ENCODE peak calls at places on chromosomes 5 and 9, in ten cellular contexts. W, O, R, F, A, U, S, L, E and Q are unnamed samples.

GRCh38 chr5:39980056-39980455 is 555.3 kb upstream of the DAB2 start:
- DNase-seq in F (no peak), U (no peak), W (no peak), A (no peak), E (no peak), S (no peak), L (no peak), O (peak), R (no peak), Q (no peak)

GRCh38 chr5:106481375-106481774 is 1189.4 kb downstream of the EFNA5 start:
- DNase-seq in R (no peak), A (no peak), S (no peak), L (no peak), F (no peak), E (no peak), O (no peak), U (no peak), W (no peak), Q (peak)

GRCh38 chr5:174589011-174589410 is 135.4 kb upstream of the MSX2 start:
- DNase-seq in O (peak), F (no peak), L (no peak), A (no peak), S (no peak), U (no peak), E (no peak), R (no peak), W (no peak), Q (no peak)

GRCh38 chr5:88938488-88938887 is 55.5 kb upstream of the MEF2C start:
- DNase-seq in L (no peak), O (no peak), W (no peak), A (no peak), S (no peak), F (no peak), U (no peak), R (no peak), E (no peak), Q (no peak)

GRCh38 chr5:145975361-145976066 is 39.1 kb downstream of the SH3RF2 start:
- DNase-seq in A (no peak), F (no peak), U (peak), L (no peak), S (no peak), W (no peak), E (no peak), O (peak), R (no peak), Q (peak)

GRCh38 chr9:25542319-25542718 is 135.9 kb downstream of the TUSC1 start:
- DNase-seq in F (no peak), S (no peak), A (no peak), U (no peak), O (no peak), R (no peak), E (no peak), L (no peak), W (no peak), Q (no peak)

GRCh38 chr5:132269635-132270344 is 12.3 kb downstream of the PDLIM4 start:
- DNase-seq in U (no peak), E (peak), W (peak), S (no peak), R (no peak), O (peak), A (no peak), L (no peak), F (no peak), Q (no peak)

GRCh38 chr9:134461436-134461982 is 135.3 kb downstream of the RXRA start:
- DNase-seq in U (no peak), R (no peak), E (no peak), O (peak), L (no peak), A (no peak), S (no peak), W (no peak), F (no peak), Q (no peak)

GRCh38 chr5:71533614-71534013 is 53.5 kb upstream of the MCCC2 start:
- DNase-seq in R (no peak), O (peak), U (no peak), W (no peak), S (no peak), E (no peak), L (no peak), A (no peak), F (no peak), Q (peak)

GRCh38 chr5:174045470-174046025 is at the start of gene NSG2:
- DNase-seq in L (peak), W (peak), S (peak), A (peak), F (peak), R (peak), O (peak), U (no peak), E (peak), Q (peak)

GRCh38 chr9:89626741-89627265 is 22.0 kb downstream of the GADD45G start:
- DNase-seq in O (no peak), S (no peak), A (no peak), W (no peak), F (no peak), L (no peak), R (no peak), E (no peak), U (no peak), Q (no peak)

GRCh38 chr5:36378551-36378950 is 76.8 kb upstream of the RANBP3L start:
- DNase-seq in U (no peak), S (no peak), O (peak), A (no peak), F (no peak), R (no peak), W (no peak), L (no peak), E (no peak), Q (no peak)

GRCh38 chr5:9251379-9251980 is 294.4 kb downstream of the SEMA5A start:
- DNase-seq in R (no peak), E (no peak), S (no peak), L (no peak), U (no peak), A (no peak), W (no peak), O (peak), F (no peak), Q (peak)

GRCh38 chr9:5586391-5586802 is 42.5 kb upstream of the RIC1 start:
- DNase-seq in W (no peak), O (peak), E (no peak), R (no peak), L (no peak), F (peak), A (no peak), S (no peak), U (no peak), Q (peak)

GRCh38 chr5:176134529-176135223 is 103.5 kb upstream of the SIMC1 start:
- DNase-seq in O (no peak), F (no peak), U (no peak), R (no peak), E (no peak), A (peak), S (no peak), W (no peak), L (no peak), Q (no peak)

GRCh38 chr5:57956606-57957005 is 474.0 kb upstream of the ACTBL2 start:
- DNase-seq in S (no peak), O (no peak), R (no peak), W (no peak), A (no peak), U (no peak), F (no peak), E (no peak), L (no peak), Q (no peak)

GRCh38 chr5:141560725-141561483 is 57.9 kb downstream of the DIAPH1 start:
- DNase-seq in E (peak), S (peak), L (peak), U (peak), W (peak), A (peak), R (peak), F (no peak), O (peak), Q (peak)

GRCh38 chr9:88372103-88372694 is 16.0 kb upstream of the SPIN1 start:
- DNase-seq in R (no peak), U (no peak), L (no peak), O (no peak), E (no peak), S (no peak), W (no peak), F (no peak), A (no peak), Q (no peak)

GRCh38 chr5:132822650-132823480 is 7.6 kb downstream of the SHROOM1 start:
- DNase-seq in U (no peak), L (no peak), A (peak), O (no peak), S (no peak), E (no peak), F (no peak), W (no peak), R (no peak), Q (peak)

GRCh38 chr9:2655411-2655901 is 33.9 kb downstream of the VLDLR start:
- DNase-seq in W (no peak), F (peak), U (no peak), L (no peak), A (no peak), S (no peak), O (peak), R (no peak), E (no peak), Q (peak)

GRCh38 chr9:134372621-134373267 is 46.5 kb downstream of the RXRA start:
- DNase-seq in O (peak), S (no peak), L (peak), W (peak), U (peak), E (peak), R (no peak), F (no peak), A (no peak), Q (no peak)

GRCh38 chr5:138668451-138668850 is 84.8 kb upstream of the CTNNA1 start:
- DNase-seq in A (no peak), U (no peak), R (no peak), E (no peak), L (no peak), W (peak), O (no peak), F (peak), S (no peak), Q (no peak)

GRCh38 chr5:11672385-11673085 is 231.7 kb downstream of the CTNND2 start:
- DNase-seq in F (no peak), S (no peak), R (no peak), O (no peak), L (no peak), W (no peak), E (no peak), U (no peak), A (peak), Q (no peak)

GRCh38 chr9:114721491-114722362 is 39.7 kb upstream of the TEX48 start:
- DNase-seq in E (no peak), W (no peak), U (no peak), O (peak), A (peak), F (no peak), R (no peak), S (no peak), L (no peak), Q (peak)

GRCh38 chr5:78501411-78502338 is 141.3 kb downstream of the SCAMP1 start:
- DNase-seq in F (no peak), U (no peak), A (peak), O (peak), S (no peak), W (no peak), R (no peak), L (no peak), E (no peak), Q (peak)

GRCh38 chr9:128497824-128498610 is 6.5 kb upstream of the GLE1 start:
- DNase-seq in W (no peak), S (no peak), E (peak), R (no peak), F (no peak), U (peak), A (no peak), O (no peak), L (no peak), Q (no peak)

GRCh38 chr5:68074633-68075032 is 140.9 kb upstream of the PIK3R1 start:
- DNase-seq in F (no peak), R (no peak), A (peak), O (no peak), S (no peak), E (no peak), U (no peak), L (no peak), W (no peak), Q (no peak)

GRCh38 chr9:81522721-81523551 is 166.4 kb downstream of the TLE1 start:
- DNase-seq in W (peak), E (no peak), U (no peak), A (peak), L (no peak), O (peak), R (no peak), S (peak), F (peak), Q (peak)

GRCh38 chr5:149298857-149299404 is 27.3 kb downstream of the AFAP1L1 start:
- DNase-seq in A (no peak), S (no peak), E (no peak), L (no peak), R (no peak), O (no peak), W (peak), U (no peak), F (no peak), Q (no peak)

GRCh38 chr9:83208065-83208850 is 145.3 kb upstream of the RASEF start:
- DNase-seq in R (no peak), S (no peak), L (no peak), E (no peak), O (no peak), A (no peak), U (no peak), W (no peak), F (no peak), Q (no peak)

GRCh38 chr9:114522847-114523246 is 17.6 kb upstream of the WHRN start:
- DNase-seq in S (no peak), E (no peak), O (no peak), A (peak), R (no peak), F (no peak), L (no peak), W (no peak), U (no peak), Q (no peak)

GRCh38 chr9:85502815-85503643 is 238.7 kb downstream of the AGTPBP1 start:
- DNase-seq in A (no peak), S (no peak), L (no peak), F (peak), R (no peak), E (no peak), W (no peak), O (no peak), U (no peak), Q (no peak)

GRCh38 chr9:131206495-131206894 is 69.8 kb downstream of the FAM78A start:
- DNase-seq in E (no peak), W (no peak), L (no peak), S (no peak), R (no peak), A (no peak), U (no peak), F (no peak), O (no peak), Q (no peak)

GRCh38 chr5:71938886-71939285 is 168.4 kb upstream of the MAP1B start:
- DNase-seq in A (peak), U (no peak), O (no peak), R (no peak), F (no peak), L (no peak), S (no peak), E (no peak), W (no peak), Q (peak)

GRCh38 chr9:34984049-34984448 is 5.5 kb upstream of the DNAJB5 start:
- DNase-seq in O (peak), E (no peak), L (no peak), W (no peak), U (peak), S (no peak), R (no peak), F (peak), A (peak), Q (no peak)

GRCh38 chr5:131218392-131218791 is 45.5 kb upstream of the CDC42SE2 start:
- DNase-seq in E (no peak), L (no peak), R (no peak), F (no peak), U (no peak), O (no peak), A (no peak), W (no peak), S (no peak), Q (peak)

GRCh38 chr9:110143969-110144545 is 63.9 kb downstream of the C9orf152 start:
- DNase-seq in S (no peak), R (no peak), L (no peak), E (no peak), U (no peak), W (no peak), A (no peak), O (no peak), F (peak), Q (no peak)

GRCh38 chr9:110146371-110146770 is 61.6 kb downstream of the C9orf152 start:
- DNase-seq in W (no peak), E (no peak), F (no peak), R (no peak), L (no peak), O (peak), S (no peak), A (no peak), U (no peak), Q (no peak)

GRCh38 chr9:110152704-110153374 is 55.1 kb downstream of the C9orf152 start:
- DNase-seq in R (no peak), U (no peak), O (peak), A (peak), E (no peak), W (no peak), S (no peak), F (peak), L (no peak), Q (no peak)

GRCh38 chr9:110148868-110149267 is 59.1 kb downstream of the C9orf152 start:
- DNase-seq in L (no peak), F (peak), U (no peak), E (no peak), R (no peak), W (no peak), S (no peak), O (peak), A (no peak), Q (no peak)

DNA sequence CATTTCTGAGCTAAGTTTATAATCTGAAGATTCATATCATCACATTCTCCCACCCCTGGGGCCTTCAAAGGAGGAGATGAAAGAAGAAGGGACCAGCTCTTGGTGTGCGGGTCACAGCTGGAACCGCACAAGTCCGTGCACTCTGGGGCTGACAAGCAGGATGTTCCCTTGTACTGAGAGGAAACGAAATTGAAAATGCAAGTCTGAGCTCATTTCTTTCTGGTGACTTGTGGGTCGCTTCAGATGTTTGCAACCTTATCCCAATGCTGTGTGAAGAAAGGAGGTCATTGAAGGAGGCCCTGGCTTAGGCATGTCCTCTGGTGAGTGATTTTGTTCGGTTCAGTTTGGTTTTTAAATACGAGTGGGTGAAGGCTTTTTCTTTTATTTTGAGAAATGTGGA is 59.6 kb downstream of the C9orf152 start:
- DNase-seq in U (no peak), S (no peak), A (no peak), O (peak), F (peak), W (no peak), L (no peak), R (no peak), E (no peak), Q (no peak)
- H3K27ac ChIP-seq in U (peak), S (no peak), A (no peak), O (peak), F (peak), W (no peak), L (peak), R (peak), E (no peak), Q (no peak)

DNA sequence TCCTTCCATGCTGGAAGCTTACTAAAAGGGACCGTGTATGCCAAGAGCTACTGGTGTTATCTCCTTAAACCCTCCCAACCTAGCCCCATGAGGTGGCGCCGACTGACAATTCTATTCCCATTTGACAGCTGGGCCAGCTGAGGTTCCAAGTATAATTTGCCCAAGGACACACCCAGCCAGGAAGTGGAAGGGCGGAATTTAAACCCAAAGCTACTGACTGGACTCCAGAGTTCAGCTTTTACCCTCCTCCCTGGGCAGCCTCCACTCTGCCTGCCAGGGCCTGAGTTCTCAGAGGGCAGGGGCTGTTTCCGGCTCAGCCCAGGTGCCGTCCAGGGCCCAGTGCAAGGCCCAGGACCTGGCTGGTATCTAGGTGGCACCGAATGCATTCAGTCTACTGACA is 71.8 kb downstream of the C9orf50 start:
- DNase-seq in F (no peak), S (no peak), A (peak), E (peak), U (peak), O (peak), L (no peak), R (no peak), W (no peak), Q (no peak)
- H3K27ac ChIP-seq in F (no peak), S (no peak), A (no peak), E (no peak), U (peak), O (peak), L (no peak), R (peak), W (peak), Q (no peak)

DNA sequence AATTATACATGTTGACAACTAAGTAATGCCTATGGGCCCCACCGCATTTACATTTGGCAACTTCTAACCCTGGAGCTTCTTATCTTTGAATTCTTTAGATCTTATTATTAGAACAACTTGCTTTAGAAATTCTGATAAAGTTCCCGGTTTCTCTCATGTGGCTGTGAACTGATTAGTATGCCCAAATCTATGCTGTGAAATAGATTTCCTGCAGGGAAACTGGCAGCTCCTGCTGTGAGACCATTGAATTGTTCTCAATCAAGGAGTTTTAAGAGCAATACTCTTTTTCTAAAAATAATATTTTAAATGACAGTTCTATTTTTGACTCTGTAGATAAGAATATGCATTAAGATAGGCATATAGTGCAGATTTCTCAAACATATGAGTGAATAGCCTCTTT is 177.5 kb downstream of the GABRB2 start:
- DNase-seq in A (peak), S (no peak), E (no peak), O (no peak), L (no peak), U (no peak), F (no peak), W (no peak), R (no peak), Q (no peak)
- H3K27ac ChIP-seq in A (peak), S (no peak), E (no peak), O (no peak), L (no peak), U (no peak), F (no peak), W (no peak), R (no peak), Q (no peak)

DNA sequence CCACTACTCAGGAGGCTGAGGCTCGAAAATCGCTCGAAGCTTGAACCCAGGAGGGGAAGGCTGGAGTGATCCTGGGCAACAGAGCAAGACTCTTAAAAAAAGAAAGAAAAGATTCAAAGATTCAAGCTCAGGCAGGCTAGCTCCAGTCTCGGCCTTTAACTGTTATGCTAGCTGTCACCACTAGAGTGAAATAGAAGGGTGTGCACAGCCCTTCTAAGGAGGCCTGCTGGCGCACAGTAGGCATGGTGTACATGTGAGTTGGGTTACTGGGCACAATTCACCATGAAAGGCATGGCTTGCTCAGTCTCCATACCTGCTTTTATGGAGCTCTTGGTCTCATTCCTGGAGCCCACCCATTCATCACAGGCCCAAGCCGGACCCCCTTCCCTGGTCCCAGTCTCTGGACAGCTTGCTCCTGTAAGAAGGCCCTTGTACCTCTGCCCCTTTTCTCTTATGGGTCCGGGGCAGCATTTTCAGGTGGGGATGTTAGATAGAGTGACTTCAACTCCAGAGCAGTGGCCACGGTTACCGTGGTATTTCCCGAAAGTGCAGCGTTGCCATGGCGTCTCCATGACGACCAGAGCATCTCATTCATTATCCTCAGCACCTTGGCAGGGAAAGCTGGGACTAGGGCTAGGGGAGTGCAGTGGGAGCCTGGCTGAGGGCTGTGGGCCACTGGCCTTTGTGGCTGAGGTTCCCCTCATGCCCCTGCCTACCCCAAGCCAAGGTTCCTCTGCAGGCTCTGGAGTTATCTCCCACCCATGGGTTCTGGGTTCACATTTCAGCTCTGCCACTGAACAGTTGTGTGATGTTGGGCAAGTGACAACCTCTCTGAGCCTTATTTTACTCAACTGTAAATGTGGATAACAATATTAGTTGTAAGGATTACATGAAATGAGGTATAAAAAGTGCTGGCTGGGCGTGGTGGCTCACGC is 5.7 kb downstream of the NDST1 start:
- DNase-seq in R (no peak), S (no peak), U (no peak), W (no peak), F (no peak), L (no peak), E (no peak), O (peak), A (no peak), Q (no peak)
- H3K27ac ChIP-seq in R (peak), S (no peak), U (peak), W (no peak), F (no peak), L (peak), E (no peak), O (peak), A (no peak), Q (no peak)

GRCh38 chr9:27469583-27469982 is 54.5 kb upstream of the IFNK start:
- DNase-seq in A (no peak), W (no peak), F (no peak), R (no peak), E (no peak), L (no peak), O (no peak), U (no peak), S (no peak), Q (no peak)
- H3K27ac ChIP-seq in A (no peak), W (no peak), F (no peak), R (no peak), E (no peak), L (no peak), O (no peak), U (no peak), S (no peak), Q (no peak)